ENCODE peak calls at places on chromosomes 5 and 9, in nine cellular contexts. N, Y, Z, B, J, E, X, P and A are unnamed samples. For H3K27me3 and H3K4me1, the result is how much of the 10 kb centered on the place peaks cover.

GRCh38 chr9:89477811-89478583 is 19.9 kb downstream of the SEMA4D start:
- DNase-seq in N (peak), Y (peak), Z (no peak), B (peak), J (no peak), E (peak), X (no peak), P (peak), A (no peak)

GRCh38 chr5:36613241-36613640 is 6.8 kb downstream of the SLC1A3 start:
- DNase-seq in N (no peak), Y (no peak), Z (no peak), B (no peak), J (no peak), E (no peak), X (no peak), P (no peak), A (no peak)

GRCh38 chr5:82325155-82325554 is 47.0 kb upstream of the RPS23 start:
- DNase-seq in N (no peak), Y (no peak), Z (no peak), B (no peak), J (no peak), E (no peak), X (no peak), P (no peak), A (no peak)

GRCh38 chr5:159773062-159773924 is 143.0 kb upstream of the ADRA1B start:
- DNase-seq in N (peak), Y (peak), Z (peak), B (peak), J (peak), E (peak), X (peak), P (peak), A (peak)

GRCh38 chr9:128894764-128895163 is 12.8 kb downstream of the LRRC8A start:
- DNase-seq in N (no peak), Y (no peak), Z (no peak), B (no peak), J (no peak), E (no peak), X (no peak), P (no peak), A (no peak)

GRCh38 chr9:99894826-99895225 is 11.6 kb upstream of the STX17 start:
- DNase-seq in N (no peak), Y (no peak), Z (no peak), B (no peak), J (no peak), E (no peak), X (no peak), P (no peak), A (no peak)

GRCh38 chr5:153491408-153491807 is 938 bp downstream of the GRIA1 start:
- DNase-seq in N (no peak), Y (no peak), Z (no peak), B (no peak), J (no peak), E (no peak), X (no peak), P (no peak), A (no peak)

GRCh38 chr9:93116049-93116961 is 17.7 kb downstream of the NINJ1 start:
- DNase-seq in N (peak), Y (peak), Z (peak), B (peak), J (peak), E (peak), X (no peak), P (no peak), A (peak)

GRCh38 chr5:132425009-132425937 is 55.8 kb downstream of the SLC22A5 start:
- DNase-seq in N (no peak), Y (peak), Z (peak), B (no peak), J (no peak), E (no peak), X (no peak), P (peak), A (no peak)

GRCh38 chr5:79686799-79687198 is 2.8 kb upstream of the CMYA5 start:
- DNase-seq in N (no peak), Y (no peak), Z (no peak), B (no peak), J (no peak), E (no peak), X (no peak), P (no peak), A (no peak)

DNA sequence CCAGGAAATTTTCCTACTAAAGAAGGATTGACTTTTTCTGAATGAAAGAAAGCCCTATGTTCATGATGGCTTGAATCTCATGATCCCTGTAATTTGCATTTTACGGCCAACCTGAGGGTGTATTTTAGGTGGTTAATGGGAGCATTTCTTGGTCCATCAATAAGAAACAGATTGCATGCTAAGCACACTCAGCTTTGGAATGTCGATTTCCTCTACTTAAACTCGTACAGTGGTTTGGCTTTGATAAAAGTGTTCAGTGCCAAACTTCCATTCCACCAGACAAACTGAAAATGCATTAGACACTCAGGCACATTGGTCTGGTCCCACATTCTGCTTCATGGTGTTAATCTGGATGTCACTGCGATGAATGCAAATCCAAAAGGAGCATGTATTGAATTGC is 77.0 kb downstream of the VCAN start:
- DNase-seq in N (no peak), Y (no peak), Z (no peak), B (no peak), J (no peak), E (no peak), X (no peak), P (no peak), A (no peak)
- H3K27me3 ChIP-seq in N (under half), Y (under half), Z (under half), B (under half), J (under half), E (under half), X (under half), P (under half), A (under half)

GRCh38 chr9:129996161-129996849 is 46.7 kb downstream of the FNBP1 start:
- DNase-seq in N (no peak), Y (no peak), Z (no peak), B (no peak), J (no peak), E (no peak), X (no peak), P (no peak), A (no peak)
- H3K4me1 ChIP-seq in N (under half), Y (under half), Z (under half), B (under half), J (under half), E (under half), X (under half), P (under half), A (under half)

GRCh38 chr9:131096490-131097258 is at the start of gene AIF1L:
- DNase-seq in N (peak), Y (no peak), Z (no peak), B (no peak), J (peak), E (no peak), X (peak), P (peak), A (no peak)

GRCh38 chr9:131097948-131098278 is 1.6 kb downstream of the AIF1L start:
- DNase-seq in N (no peak), Y (no peak), Z (no peak), B (no peak), J (no peak), E (peak), X (no peak), P (no peak), A (no peak)

GRCh38 chr9:131097259-131097947 is 1.1 kb downstream of the AIF1L start:
- DNase-seq in N (no peak), Y (no peak), Z (no peak), B (no peak), J (no peak), E (no peak), X (no peak), P (no peak), A (no peak)

GRCh38 chr9:131099088-131099611 is 2.8 kb downstream of the AIF1L start:
- DNase-seq in N (no peak), Y (no peak), Z (no peak), B (no peak), J (no peak), E (no peak), X (no peak), P (no peak), A (no peak)

DNA sequence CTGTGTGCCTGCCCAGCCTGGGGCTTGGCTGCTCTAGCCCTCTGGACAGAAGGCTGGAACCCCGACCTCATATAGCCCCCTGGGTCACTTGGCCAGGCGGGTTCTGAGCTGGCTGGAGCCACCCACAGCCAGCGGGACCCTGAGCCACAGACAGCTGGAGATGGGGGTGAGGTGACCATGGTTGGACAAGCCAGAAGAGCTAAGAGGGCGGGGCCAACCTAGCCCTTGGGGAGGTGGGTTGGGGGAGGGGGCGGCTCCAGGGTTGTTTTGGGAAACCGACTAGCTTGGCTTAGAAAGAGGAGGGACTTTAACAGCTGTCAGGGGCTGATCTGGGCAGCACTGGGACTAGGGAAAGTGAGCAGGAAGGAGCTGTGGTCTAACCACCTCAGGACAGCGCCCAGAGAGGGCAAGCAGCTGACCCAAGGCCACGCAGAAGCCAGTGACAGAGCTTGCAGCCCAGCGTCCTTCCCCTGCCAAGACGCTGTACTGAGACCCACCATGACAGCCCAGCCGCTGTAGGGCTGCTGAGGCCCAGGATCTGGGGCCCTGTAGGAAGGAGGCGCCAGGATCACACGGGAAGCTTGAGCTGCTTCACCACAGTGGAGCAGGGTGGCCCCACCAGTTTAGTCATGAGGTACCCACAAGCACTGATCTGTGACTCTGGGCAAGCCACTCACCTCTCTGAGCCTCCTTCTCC is 2.2 kb downstream of the AIF1L start:
- DNase-seq in N (no peak), Y (no peak), Z (no peak), B (no peak), J (no peak), E (no peak), X (no peak), P (no peak), A (no peak)
- H3K4me3 ChIP-seq in N (no peak), Y (no peak), Z (peak), B (no peak), J (no peak), E (no peak), X (no peak), P (no peak), A (no peak)

GRCh38 chr5:76710991-76711390 is 4.9 kb upstream of the F2R start:
- DNase-seq in N (no peak), Y (no peak), Z (no peak), B (no peak), J (no peak), E (no peak), X (peak), P (peak), A (no peak)
- H3K27me3 ChIP-seq in N (under half), Y (under half), Z (under half), B (under half), J (under half), E (under half), X (under half), P (under half), A (under half)